ENCODE peak calls at places on chromosomes 16 and 17, in five cellular contexts. C is breast epithelium, U is sigmoid colon, L is GM12878, Q is transverse colon. G is an unnamed sample.

GRCh38 chr17:79947351-79948031 is 88.2 kb downstream of the TBC1D16 start:
- DNase-seq in L (no peak), C (peak; percentile 45), Q (no peak), U (peak; percentile 58), G (no peak)

GRCh38 chr16:30041841-30042240 is 10.8 kb upstream of the TLCD3B start:
- DNase-seq in U (no peak), Q (no peak), C (no peak), L (no peak), G (no peak)

GRCh38 chr17:2138318-2138717 is 83.4 kb downstream of the HIC1 start:
- DNase-seq in U (no peak), C (no peak), Q (peak; percentile 45), L (peak; percentile 60), G (no peak)

GRCh38 chr16:11413907-11414595 is 68.8 kb downstream of the RMI2 start:
- DNase-seq in L (no peak), C (no peak), U (no peak), Q (no peak), G (no peak)

GRCh38 chr17:67605259-67605912 is 112.3 kb upstream of the NOL11 start:
- DNase-seq in Q (no peak), C (no peak), L (no peak), U (peak; percentile 82), G (peak; percentile 75)

GRCh38 chr16:78869492-78869891 is 731.0 kb downstream of the MAF start:
- DNase-seq in Q (no peak), L (no peak), C (no peak), U (no peak), G (no peak)

GRCh38 chr16:65807858-65808257 is 558.6 kb upstream of the CDH5 start:
- DNase-seq in U (no peak), L (no peak), C (no peak), Q (no peak), G (no peak)

GRCh38 chr16:53207810-53208752 is 153.3 kb downstream of the CHD9 start:
- DNase-seq in U (no peak), Q (peak; percentile 32), L (peak; percentile 69), C (peak; percentile 50), G (peak; percentile 39)

GRCh38 chr17:28812980-28813377 is 29.6 kb downstream of the FAM222B start:
- DNase-seq in C (no peak), L (no peak), U (no peak), Q (no peak), G (no peak)

GRCh38 chr17:2684549-2684948 is 27.0 kb downstream of the CLUH start:
- DNase-seq in C (no peak), Q (no peak), L (no peak), U (no peak), G (no peak)

GRCh38 chr16:67389911-67390815 is 3.1 kb downstream of the TPPP3 start:
- DNase-seq in U (peak; percentile 75), C (no peak), Q (no peak), L (no peak), G (no peak)

GRCh38 chr16:53511403-53512280 is 8.6 kb upstream of the AKTIP start:
- DNase-seq in L (no peak), C (peak; percentile 53), Q (no peak), U (no peak), G (no peak)

GRCh38 chr16:85429776-85430522 is 183.2 kb upstream of the GSE1 start:
- DNase-seq in Q (no peak), C (no peak), L (no peak), U (peak; percentile 52), G (no peak)

GRCh38 chr17:81821603-81822311 is 11.3 kb downstream of the MCRIP1 start:
- DNase-seq in C (peak; percentile 85), U (peak; percentile 93), Q (peak; percentile 95), L (no peak), G (peak; percentile 96)

GRCh38 chr17:76737676-76738467 is at the start of gene MFSD11:
- DNase-seq in Q (peak; percentile 93), C (peak; percentile 88), L (no peak), U (peak; percentile 96), G (peak; percentile 91)

GRCh38 chr16:80932725-80933124 is 74.0 kb downstream of the CMC2 start:
- DNase-seq in C (peak; percentile 22), Q (peak; percentile 41), L (no peak), U (peak; percentile 79), G (peak; percentile 28)

GRCh38 chr17:71764507-71764906 is 356.3 kb upstream of the SOX9 start:
- DNase-seq in C (no peak), L (no peak), Q (peak; percentile 24), U (no peak), G (no peak)

GRCh38 chr17:50703162-50703561 is 4.6 kb downstream of the ANKRD40 start:
- DNase-seq in U (no peak), Q (no peak), C (no peak), L (no peak), G (no peak)

GRCh38 chr17:50710650-50711049 is 2.9 kb upstream of the ANKRD40 start:
- DNase-seq in U (no peak), Q (no peak), L (no peak), C (no peak), G (no peak)

GRCh38 chr17:50710025-50710424 is 2.3 kb upstream of the ANKRD40 start:
- DNase-seq in U (no peak), L (no peak), C (no peak), Q (no peak), G (no peak)

GRCh38 chr17:50708050-50709000 is 611 bp upstream of the ANKRD40 start:
- DNase-seq in Q (no peak), C (no peak), L (peak; percentile 17), U (no peak), G (no peak)

GRCh38 chr17:50707296-50708049 is at the start of gene ANKRD40:
- DNase-seq in Q (peak; percentile 92), C (peak; percentile 90), U (peak; percentile 97), L (peak; percentile 67), G (peak; percentile 93)
- TF ChIP-seq POLR2AphosphoS5 in Q (peak; percentile 77), C (peak; percentile 87), U (peak; percentile 73), L (peak; percentile 69), G (peak; percentile 78)

DNA sequence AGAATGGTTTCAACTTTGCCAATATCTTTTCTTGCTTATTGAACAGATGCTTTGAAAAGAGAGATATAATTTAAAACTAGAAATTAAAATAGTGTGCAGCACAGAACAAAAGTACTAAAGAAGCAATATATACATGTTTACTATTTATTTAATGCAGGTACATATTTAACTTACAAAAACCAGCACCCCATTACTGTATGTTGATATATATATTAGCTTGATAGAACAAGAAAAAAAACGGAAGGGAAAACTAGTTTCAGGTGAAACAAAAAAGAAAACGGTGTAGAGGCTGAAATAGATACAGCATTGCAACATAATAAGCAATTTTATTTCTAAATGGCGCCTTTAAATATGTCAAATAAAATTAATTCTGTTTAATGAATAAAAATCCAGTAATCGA is 4.0 kb downstream of the HNF1B start:
- DNase-seq in L (no peak), U (no peak), C (no peak), Q (no peak), G (no peak)
- H3K4me3 ChIP-seq in L (no peak overlapping the region), U (no peak overlapping the region), C (no peak overlapping the region), Q (no peak overlapping the region), G (no peak overlapping the region)

DNA sequence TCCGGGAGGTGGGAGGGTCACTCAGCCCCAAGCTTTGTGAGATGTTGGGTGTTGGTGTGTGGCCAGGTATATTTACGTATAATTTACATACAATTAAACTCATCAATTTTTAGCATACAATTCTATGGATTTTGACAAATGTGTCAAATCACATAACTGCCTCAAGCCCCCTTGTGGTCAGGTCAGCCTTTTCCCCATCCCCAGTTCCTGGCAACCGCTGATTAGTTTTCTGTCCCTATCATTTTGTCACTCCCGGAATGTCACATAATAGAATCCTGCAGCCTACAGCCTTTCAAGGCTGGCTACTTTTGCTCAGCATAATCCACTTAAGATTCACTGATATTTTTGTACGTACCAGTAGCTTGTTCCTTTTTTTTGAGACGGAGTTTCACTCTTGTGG is 19.4 kb upstream of the RAI1 start:
- DNase-seq in U (no peak), C (no peak), Q (no peak), L (no peak), G (no peak)
- TF ChIP-seq CTCF in U (no peak), C (no peak), Q (no peak), L (no peak), G (no peak)

GRCh38 chr17:72970246-72970645 is 122.2 kb downstream of the SLC39A11 start:
- DNase-seq in U (no peak), Q (no peak), L (no peak), C (no peak), G (no peak)
- TF ChIP-seq POLR2AphosphoS5 in U (no peak), Q (no peak), L (no peak), C (no peak), G (no peak)

DNA sequence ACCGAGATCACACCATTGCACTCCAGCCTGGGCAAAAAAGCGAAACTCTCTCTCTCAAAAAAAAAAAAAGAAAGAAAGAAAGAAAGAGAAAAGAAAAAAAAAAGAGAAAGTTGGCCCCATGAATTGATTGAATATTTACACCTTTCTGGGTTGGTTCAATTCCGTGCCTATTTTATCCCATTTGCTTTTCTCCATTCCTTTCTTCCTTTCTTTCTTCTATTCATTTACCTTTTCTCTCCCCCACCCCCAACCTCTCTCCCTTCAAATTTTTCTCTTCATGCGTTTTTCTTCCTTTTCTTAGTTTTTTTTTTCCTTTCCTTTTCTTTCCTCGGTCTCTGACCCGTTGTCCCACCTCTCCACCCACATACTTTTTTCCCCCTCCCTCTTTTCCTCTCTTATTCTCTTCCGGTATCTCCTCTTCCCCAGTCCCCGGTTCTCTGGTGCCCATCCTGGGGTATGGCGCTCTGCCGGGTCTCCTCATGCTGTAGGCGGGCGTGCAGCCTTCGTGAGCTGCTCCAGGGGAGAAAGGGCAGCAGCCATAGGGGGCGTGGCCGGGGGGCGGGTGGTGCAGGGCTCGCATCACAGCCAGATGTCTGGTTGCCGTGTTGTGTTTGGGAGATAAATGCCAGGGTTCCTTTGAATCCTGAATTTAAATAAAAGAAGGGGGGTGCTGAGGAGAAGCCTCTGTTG is 5.3 kb upstream of the COL1A1 start:
- DNase-seq in Q (peak; percentile 35), C (no peak), U (peak; percentile 87), L (no peak), G (no peak)
- H3K4me3 ChIP-seq in Q (no peak overlapping the region), C (no peak overlapping the region), U (no peak overlapping the region), L (no peak overlapping the region), G (no peak overlapping the region)

GRCh38 chr17:42159796-42160551 is 5.2 kb upstream of the RAB5C start:
- DNase-seq in Q (no peak), C (no peak), L (no peak), U (no peak), G (no peak)

GRCh38 chr17:42163696-42164407 is 9.1 kb upstream of the RAB5C start:
- DNase-seq in C (no peak), Q (no peak), L (no peak), U (no peak), G (no peak)

GRCh38 chr17:42166196-42166763 is 11.5 kb upstream of the RAB5C start:
- DNase-seq in C (no peak), U (no peak), L (no peak), Q (no peak), G (no peak)

GRCh38 chr17:42165751-42166150 is 11.0 kb upstream of the RAB5C start:
- DNase-seq in U (no peak), C (no peak), L (no peak), Q (no peak), G (no peak)

DNA sequence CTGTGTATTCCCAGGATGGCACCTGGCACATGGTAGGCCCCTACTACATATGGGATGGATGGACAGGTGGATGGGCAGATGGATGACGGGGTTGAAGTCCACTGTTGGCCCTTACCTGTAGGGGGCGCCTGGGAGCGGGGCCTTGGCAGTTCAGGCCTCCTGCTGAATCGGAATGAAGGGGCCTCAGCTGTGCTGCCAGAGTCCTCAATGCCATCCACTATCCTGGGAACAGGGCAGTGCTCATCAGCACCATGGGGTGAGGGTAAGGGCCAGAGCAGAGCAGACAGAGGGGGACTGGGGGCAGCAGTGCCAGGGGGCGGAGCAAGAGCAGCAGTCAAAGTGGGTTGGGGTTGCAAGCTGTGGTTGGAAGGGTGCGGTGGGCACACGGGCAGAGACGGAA is 8.3 kb upstream of the RAB5C start:
- DNase-seq in Q (peak; percentile 27), C (no peak), U (no peak), L (no peak), G (no peak)
- TF ChIP-seq CTCF in Q (no peak), C (no peak), U (no peak), L (peak; percentile 66), G (no peak)

G was measured in stomach.